ENCODE peak calls at places on chromosome 13, in six cellular contexts. S is mucosa of descending colon, B is stomach, U is prostate gland, G is psoas muscle, Y is left ventricle myocardium inferior. L is an unnamed sample.

GRCh38 chr13:111940892-111941291 is 126.1 kb upstream of the SOX1 start:
- DNase-seq in S (no peak), B (no peak), U (no peak), G (no peak), Y (no peak), L (no peak)

GRCh38 chr13:73299787-73300186 is 241.0 kb downstream of the KLF5 start:
- DNase-seq in S (no peak), B (no peak), U (no peak), G (no peak), Y (no peak), L (no peak)

GRCh38 chr13:24618219-24618955 is 61.8 kb upstream of the ATP12A start:
- DNase-seq in S (peak; percentile 45), B (peak; percentile 37), U (no peak), G (no peak), Y (no peak), L (peak; percentile 68)

GRCh38 chr13:99981115-99982020 is at the start of gene ZIC2:
- DNase-seq in S (no peak), B (no peak), U (no peak), G (no peak), Y (no peak), L (no peak)

GRCh38 chr13:23570099-23570926 is at the start of gene TNFRSF19:
- DNase-seq in S (no peak), B (no peak), U (peak; percentile 68), G (no peak), Y (peak; percentile 45), L (peak; percentile 4)

GRCh38 chr13:20487927-20488326 is 37.7 kb downstream of the CRYL1 start:
- DNase-seq in S (no peak), B (no peak), U (no peak), G (no peak), Y (no peak), L (no peak)

GRCh38 chr13:31052478-31052877 is 109.2 kb downstream of the HSPH1 start:
- DNase-seq in S (no peak), B (no peak), U (no peak), G (no peak), Y (no peak), L (no peak)

GRCh38 chr13:106566682-106567420 is 1.1 kb downstream of the ARGLU1 start:
- DNase-seq in S (peak; percentile 64), B (peak; percentile 63), U (peak; percentile 54), G (peak; percentile 74), Y (peak; percentile 59), L (peak; percentile 70)

GRCh38 chr13:37014609-37015008 is 14.0 kb downstream of the EXOSC8 start:
- DNase-seq in S (no peak), B (no peak), U (no peak), G (no peak), Y (no peak), L (no peak)

GRCh38 chr13:97849305-97849704 is 104.2 kb upstream of the IPO5 start:
- DNase-seq in S (no peak), B (no peak), U (no peak), G (no peak), Y (no peak), L (no peak)

GRCh38 chr13:113545455-113545930 is 39.1 kb upstream of the TFDP1 start:
- DNase-seq in S (no peak), B (no peak), U (no peak), G (no peak), Y (peak; percentile 24), L (no peak)

GRCh38 chr13:96082640-96083039 is 7.3 kb upstream of the HS6ST3 start:
- DNase-seq in S (no peak), B (no peak), U (no peak), G (no peak), Y (no peak), L (no peak)

GRCh38 chr13:46334008-46334407 is 53.0 kb downstream of the RUBCNL start:
- DNase-seq in S (no peak), B (no peak), U (no peak), G (no peak), Y (no peak), L (no peak)

GRCh38 chr13:77478645-77478997 is 56.9 kb upstream of the SCEL start:
- DNase-seq in S (no peak), B (no peak), U (no peak), G (no peak), Y (no peak), L (no peak)
- H3K4me1 ChIP-seq in S (peaks cover 4% of the 10 kb centered on the region), B (no peaks in the 10 kb centered on the region), U (no peaks in the 10 kb centered on the region), G (peaks cover 7% of the 10 kb centered on the region), Y (no peaks in the 10 kb centered on the region), L (no peaks in the 10 kb centered on the region)

GRCh38 chr13:44373601-44374347 is at the start of gene SERP2:
- DNase-seq in S (no peak), B (no peak), U (no peak), G (peak; percentile 62), Y (peak; percentile 42), L (no peak)
- H3K4me3 ChIP-seq in S (no peak within 1 kb of the TSS), B (peak within 1 kb of the TSS; percentile 67), U (peak within 1 kb of the TSS; percentile 46), G (peak within 1 kb of the TSS; percentile 80), Y (peak within 1 kb of the TSS; percentile 85), L (peak within 1 kb of the TSS; percentile 51)

DNA sequence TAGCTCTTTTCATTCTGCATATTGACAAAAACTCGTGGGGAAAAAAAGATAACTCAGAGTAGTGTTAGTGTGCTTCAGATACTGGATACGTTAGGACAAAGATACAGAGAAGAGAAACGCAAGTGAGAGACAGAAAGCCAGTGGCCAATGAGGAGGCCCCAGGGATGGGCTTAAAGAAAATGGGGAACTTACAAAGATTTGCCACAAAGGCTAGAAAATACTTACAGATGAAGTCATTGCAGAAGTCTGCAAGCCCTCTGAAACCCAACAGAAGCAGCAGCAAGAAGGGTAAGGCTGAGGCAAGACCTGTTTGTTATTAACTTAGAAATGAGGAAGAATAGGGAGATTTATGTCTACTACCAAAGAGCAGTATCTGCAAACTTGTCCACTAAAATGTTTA is 192.5 kb upstream of the MIR17HG start:
- DNase-seq in S (peak; percentile 8), B (no peak), U (no peak), G (no peak), Y (no peak), L (no peak)
- H3K4me1 ChIP-seq in S (no peaks in the 10 kb centered on the region), B (no peaks in the 10 kb centered on the region), U (no peaks in the 10 kb centered on the region), G (no peaks in the 10 kb centered on the region), Y (no peaks in the 10 kb centered on the region), L (no peaks in the 10 kb centered on the region)

GRCh38 chr13:27789153-27789494 is 3.2 kb upstream of the GSX1 start:
- DNase-seq in S (no peak), B (no peak), U (no peak), G (no peak), Y (no peak), L (no peak)
- H3K4me3 ChIP-seq in S (no peak overlapping the region), B (peak overlapping the region; percentile 46), U (no peak overlapping the region), G (no peak overlapping the region), Y (peak overlapping the region; percentile 46), L (no peak overlapping the region)

GRCh38 chr13:75363371-75363770 is 118.6 kb downstream of the TBC1D4 start:
- DNase-seq in S (no peak), B (no peak), U (no peak), G (no peak), Y (no peak), L (no peak)

GRCh38 chr13:75357576-75358295 is 124.2 kb downstream of the TBC1D4 start:
- DNase-seq in S (peak; percentile 16), B (no peak), U (no peak), G (no peak), Y (no peak), L (peak; percentile 42)

GRCh38 chr13:75359266-75359665 is 122.7 kb downstream of the TBC1D4 start:
- DNase-seq in S (no peak), B (no peak), U (no peak), G (no peak), Y (no peak), L (no peak)

GRCh38 chr13:75362026-75362425 is 119.9 kb downstream of the TBC1D4 start:
- DNase-seq in S (no peak), B (no peak), U (no peak), G (no peak), Y (no peak), L (no peak)

DNA sequence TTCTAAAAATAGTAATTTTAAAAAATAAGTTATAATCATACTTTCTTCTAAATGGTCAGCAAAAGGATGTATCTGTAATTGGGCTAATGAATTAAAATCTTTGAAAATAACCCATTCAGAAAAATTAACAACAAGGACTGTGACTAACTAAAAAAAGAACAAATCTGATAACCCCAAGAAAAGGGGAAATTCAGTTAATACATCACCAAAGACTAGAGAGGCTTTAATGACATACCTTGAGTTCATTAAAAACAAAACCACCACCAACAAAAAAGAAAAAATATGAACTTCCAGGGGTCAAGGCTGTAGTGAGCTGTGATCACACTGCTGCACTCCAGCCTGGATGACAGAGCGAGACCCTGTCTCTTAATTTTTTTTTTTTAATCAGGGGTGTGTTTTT is 121.8 kb downstream of the TBC1D4 start:
- DNase-seq in S (no peak), B (no peak), U (no peak), G (no peak), Y (no peak), L (no peak)
- H3K4me1 ChIP-seq in S (no peaks in the 10 kb centered on the region), B (no peaks in the 10 kb centered on the region), U (no peaks in the 10 kb centered on the region), G (peaks cover 42% of the 10 kb centered on the region), Y (peaks cover 45% of the 10 kb centered on the region), L (no peaks in the 10 kb centered on the region)

GRCh38 chr13:59687028-59687427 is 476.7 kb downstream of the DIAPH3 start:
- DNase-seq in S (no peak), B (no peak), U (no peak), G (no peak), Y (no peak), L (no peak)
- H3K4me3 ChIP-seq in S (no peak overlapping the region), B (no peak overlapping the region), U (no peak overlapping the region), G (no peak overlapping the region), Y (no peak overlapping the region), L (no peak overlapping the region)